ENCODE peak calls at places on chromosomes 4 and X, in six cellular contexts. Z is activated T-helper 1 cell treated with anti-CD3 and anti-CD28 coated beads, Interleukin-2, amount 50 U/mL, for 16 hours; C is H4; R is DMS153; I is colonic mucosa; K is RWPE1. W is an unnamed sample.

GRCh38 chrX:2500091-2500680 is 590 bp downstream of the DHRSX start:
- DNase-seq in Z (no peak), C (peak), R (no peak), I (peak), K (peak), W (no peak)

GRCh38 chr4:20984011-20984836 is 284.0 kb downstream of the PACRGL start:
- DNase-seq in Z (no peak), C (no peak), R (no peak), I (no peak), K (no peak), W (no peak)

GRCh38 chr4:6221851-6222760 is 21.8 kb upstream of the JAKMIP1 start:
- DNase-seq in Z (no peak), C (no peak), R (no peak), I (peak), K (peak), W (no peak)

GRCh38 chr4:125115941-125116340 is 198.8 kb upstream of the FAT4 start:
- DNase-seq in Z (no peak), C (peak), R (no peak), I (no peak), K (peak), W (peak)

GRCh38 chrX:78314561-78314960 is 12.8 kb downstream of the CYSLTR1 start:
- DNase-seq in Z (no peak), C (no peak), R (no peak), I (no peak), K (no peak), W (no peak)

GRCh38 chr4:17957689-17958088 is 63.9 kb downstream of the LCORL start:
- DNase-seq in Z (no peak), C (no peak), R (no peak), I (no peak), K (no peak), W (no peak)

GRCh38 chrX:108437789-108438623 is at the start of gene COL4A6:
- DNase-seq in Z (no peak), C (no peak), R (no peak), I (no peak), K (peak), W (peak)

GRCh38 chr4:38583102-38583501 is 80.9 kb upstream of the KLF3 start:
- DNase-seq in Z (no peak), C (no peak), R (no peak), I (no peak), K (no peak), W (no peak)

GRCh38 chrX:115226929-115227328 is 7.0 kb downstream of the LRCH2 start:
- DNase-seq in Z (no peak), C (peak), R (peak), I (no peak), K (no peak), W (peak)

W was measured in PC-9.